ENCODE peak calls at places on chromosomes 5 and 9, in five cellular contexts. R, B, N, V and S are unnamed samples.

GRCh38 chr5:140408750-140409241 is 7.2 kb downstream of the ANKHD1 start:
- DNase-seq in R (no peak), B (no peak), N (no peak), V (no peak), S (no peak)

GRCh38 chr5:116953251-116953934 is 378.8 kb upstream of the SEMA6A start:
- DNase-seq in R (no peak), B (no peak), N (no peak), V (no peak), S (no peak)

GRCh38 chr9:20558609-20559016 is 63.7 kb downstream of the MLLT3 start:
- DNase-seq in R (peak), B (no peak), N (no peak), V (peak), S (no peak)

GRCh38 chr5:1880377-1881272 is 2.1 kb downstream of the IRX4 start:
- DNase-seq in R (no peak), B (no peak), N (no peak), V (no peak), S (no peak)

GRCh38 chr9:74444389-74444788 is 52.7 kb upstream of the RORB start:
- DNase-seq in R (no peak), B (peak), N (no peak), V (no peak), S (no peak)

GRCh38 chr5:127206320-127207113 is 84.1 kb upstream of the MEGF10 start:
- DNase-seq in R (no peak), B (no peak), N (no peak), V (peak), S (no peak)

GRCh38 chr5:66307647-66308257 is 163.7 kb downstream of the SREK1 start:
- DNase-seq in R (peak), B (no peak), N (no peak), V (peak), S (peak)

GRCh38 chr5:172414618-172415599 is 39.4 kb downstream of the SH3PXD2B start:
- DNase-seq in R (no peak), B (peak), N (no peak), V (no peak), S (no peak)

GRCh38 chr9:136799079-136799853 is 3.1 kb downstream of the CCDC183 start:
- DNase-seq in R (no peak), B (no peak), N (peak), V (peak), S (peak)

GRCh38 chr5:8907168-8907868 is 638.6 kb downstream of the SEMA5A start:
- DNase-seq in R (no peak), B (no peak), N (no peak), V (peak), S (no peak)

GRCh38 chr9:22052376-22052945 is 43.4 kb upstream of the CDKN2B start:
- DNase-seq in R (peak), B (no peak), N (no peak), V (no peak), S (no peak)

GRCh38 chr9:72044095-72044494 is 16.3 kb downstream of the C9orf57 start:
- DNase-seq in R (no peak), B (no peak), N (no peak), V (no peak), S (no peak)